ENCODE peak calls at places on chromosomes 2 and 18, in ten cellular contexts. E, V, T, K, F, Z, Q, X, P and D are unnamed samples.

GRCh38 chr2:127811397-127811860 is 458 bp upstream of the WDR33 start:
- DNase-seq in E (no peak), V (no peak), T (peak), K (no peak), F (no peak), Z (no peak), Q (peak), X (no peak), P (no peak), D (no peak)

GRCh38 chr18:2139676-2140075 is 431.6 kb downstream of the METTL4 start:
- DNase-seq in E (peak), V (no peak), T (no peak), K (peak), F (no peak), Z (no peak), Q (no peak), X (no peak), P (no peak), D (peak)

GRCh38 chr18:39134255-39134654 is 1568.7 kb upstream of the CELF4 start:
- DNase-seq in E (no peak), V (no peak), T (no peak), K (no peak), F (no peak), Z (no peak), Q (no peak), X (no peak), P (no peak), D (no peak)

GRCh38 chr2:174535757-174536703 is 49.2 kb upstream of the GPR155 start:
- DNase-seq in E (no peak), V (no peak), T (no peak), K (no peak), F (no peak), Z (no peak), Q (no peak), X (no peak), P (no peak), D (no peak)

GRCh38 chr2:71498261-71498701 is 44.9 kb downstream of the DYSF start:
- DNase-seq in E (peak), V (peak), T (no peak), K (peak), F (peak), Z (no peak), Q (peak), X (peak), P (peak), D (peak)

GRCh38 chr2:30141136-30141535 is 5.7 kb upstream of the YPEL5 start:
- DNase-seq in E (no peak), V (no peak), T (no peak), K (no peak), F (no peak), Z (no peak), Q (no peak), X (no peak), P (no peak), D (no peak)

GRCh38 chr2:68190991-68191731 is 33.5 kb downstream of the PNO1 start:
- DNase-seq in E (peak), V (peak), T (no peak), K (peak), F (peak), Z (no peak), Q (no peak), X (peak), P (peak), D (peak)

GRCh38 chr2:73701968-73702665 is 35.0 kb downstream of the TPRKB start:
- DNase-seq in E (no peak), V (no peak), T (peak), K (no peak), F (no peak), Z (no peak), Q (no peak), X (peak), P (no peak), D (no peak)

GRCh38 chr2:63692002-63692606 is 103.3 kb downstream of the MDH1 start:
- DNase-seq in E (peak), V (peak), T (peak), K (peak), F (peak), Z (no peak), Q (peak), X (peak), P (peak), D (peak)

GRCh38 chr2:240948905-240949790 is 43.0 kb downstream of the CROCC2 start:
- DNase-seq in E (no peak), V (no peak), T (no peak), K (no peak), F (no peak), Z (peak), Q (peak), X (no peak), P (no peak), D (no peak)

GRCh38 chr2:216777637-216778273 is 82.1 kb downstream of the TNP1 start:
- DNase-seq in E (peak), V (peak), T (no peak), K (peak), F (peak), Z (no peak), Q (peak), X (peak), P (peak), D (no peak)

GRCh38 chr2:151553-152328 is 105.4 kb upstream of the FAM110C start:
- DNase-seq in E (no peak), V (no peak), T (no peak), K (no peak), F (no peak), Z (no peak), Q (no peak), X (no peak), P (no peak), D (no peak)

GRCh38 chr2:53403836-53404413 is 363.7 kb upstream of the CHAC2 start:
- DNase-seq in E (peak), V (peak), T (no peak), K (peak), F (peak), Z (no peak), Q (no peak), X (no peak), P (peak), D (no peak)

GRCh38 chr2:185984670-185985069 is 246.1 kb downstream of the FSIP2 start:
- DNase-seq in E (peak), V (no peak), T (no peak), K (peak), F (no peak), Z (no peak), Q (no peak), X (no peak), P (peak), D (no peak)

GRCh38 chr2:230429513-230429912 is 13.5 kb downstream of the SP100 start:
- DNase-seq in E (no peak), V (no peak), T (no peak), K (no peak), F (no peak), Z (no peak), Q (no peak), X (no peak), P (no peak), D (no peak)

GRCh38 chr2:109031481-109032228 is 42.6 kb upstream of the EDAR start:
- DNase-seq in E (peak), V (peak), T (peak), K (peak), F (no peak), Z (no peak), Q (no peak), X (peak), P (peak), D (no peak)

GRCh38 chr2:45964226-45964841 is 312.9 kb downstream of the PRKCE start:
- DNase-seq in E (peak), V (peak), T (peak), K (peak), F (peak), Z (peak), Q (no peak), X (peak), P (peak), D (peak)

GRCh38 chr2:67002618-67003371 is 394.3 kb upstream of the ETAA1 start:
- DNase-seq in E (no peak), V (no peak), T (no peak), K (no peak), F (no peak), Z (no peak), Q (no peak), X (no peak), P (no peak), D (no peak)

GRCh38 chr2:37283207-37283606 is 41.4 kb downstream of the PRKD3 start:
- DNase-seq in E (peak), V (peak), T (no peak), K (peak), F (no peak), Z (no peak), Q (peak), X (no peak), P (peak), D (peak)

GRCh38 chr18:11147371-11147860 is 2.0 kb downstream of the PIEZO2 start:
- DNase-seq in E (peak), V (no peak), T (no peak), K (peak), F (no peak), Z (no peak), Q (no peak), X (no peak), P (no peak), D (no peak)

GRCh38 chr18:59264136-59264571 is 9.1 kb downstream of the RAX start:
- DNase-seq in E (no peak), V (no peak), T (no peak), K (no peak), F (no peak), Z (no peak), Q (peak), X (no peak), P (no peak), D (no peak)

GRCh38 chr18:59266019-59266369 is 7.3 kb downstream of the RAX start:
- DNase-seq in E (no peak), V (no peak), T (no peak), K (no peak), F (no peak), Z (no peak), Q (peak), X (no peak), P (no peak), D (no peak)

GRCh38 chr18:59264651-59265245 is 8.5 kb downstream of the RAX start:
- DNase-seq in E (no peak), V (no peak), T (no peak), K (no peak), F (no peak), Z (no peak), Q (peak), X (no peak), P (no peak), D (no peak)

GRCh38 chr18:59266459-59266858 is 6.8 kb downstream of the RAX start:
- DNase-seq in E (no peak), V (no peak), T (no peak), K (no peak), F (no peak), Z (no peak), Q (peak), X (no peak), P (no peak), D (no peak)

DNA sequence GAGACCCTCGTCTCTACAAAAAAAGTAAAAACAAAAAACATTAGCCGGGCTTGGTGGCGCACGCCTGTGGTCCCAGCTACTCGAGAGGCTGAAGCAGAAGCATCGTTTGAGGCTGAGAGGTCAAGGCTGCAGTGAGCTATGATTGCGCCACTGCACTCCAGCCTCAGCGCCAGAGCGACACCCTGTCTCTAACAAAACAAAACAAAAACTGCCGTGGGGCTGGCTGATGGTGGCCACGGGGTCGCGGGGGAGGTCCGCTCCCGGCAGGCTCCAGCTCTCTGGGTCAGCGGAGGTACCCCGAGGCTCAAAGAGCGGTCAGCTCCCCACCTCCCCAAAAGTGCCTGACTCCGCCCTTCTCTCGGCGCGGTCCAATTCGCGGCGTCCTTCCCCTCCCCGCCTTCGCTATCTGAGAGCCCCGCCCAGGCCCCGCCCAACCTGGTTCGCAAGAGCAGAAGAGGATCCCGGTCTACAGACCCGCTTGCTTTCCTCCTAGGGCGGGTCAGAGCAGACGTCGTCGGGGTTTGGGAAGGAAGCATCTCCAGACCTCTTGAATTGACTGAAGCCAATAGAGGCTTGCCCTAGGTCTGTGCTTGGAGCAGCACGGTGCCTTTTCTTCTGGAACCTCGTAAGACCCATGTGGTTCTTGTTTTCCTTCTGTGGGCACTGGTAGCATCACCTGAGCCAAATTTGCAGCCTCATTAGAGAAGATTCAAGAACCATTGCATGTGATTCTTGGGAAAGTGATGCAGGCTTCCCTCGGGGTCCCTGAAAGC is 7.8 kb downstream of the RAX start:
- DNase-seq in E (no peak), V (no peak), T (no peak), K (no peak), F (no peak), Z (no peak), Q (peak), X (no peak), P (no peak), D (no peak)
- H3K4me3 ChIP-seq in E (no peak), V (no peak), T (peak), K (no peak), F (no peak), Z (no peak), Q (no peak), X (no peak), P (peak), D (peak)

GRCh38 chr18:6203791-6204190 is 210.9 kb downstream of the L3MBTL4 start:
- DNase-seq in E (no peak), V (no peak), T (no peak), K (no peak), F (no peak), Z (no peak), Q (no peak), X (no peak), P (no peak), D (no peak)

GRCh38 chr18:6202861-6203260 is 211.8 kb downstream of the L3MBTL4 start:
- DNase-seq in E (no peak), V (no peak), T (no peak), K (no peak), F (no peak), Z (no peak), Q (no peak), X (no peak), P (no peak), D (no peak)

GRCh38 chr18:6198585-6198984 is 216.1 kb downstream of the L3MBTL4 start:
- DNase-seq in E (no peak), V (no peak), T (no peak), K (no peak), F (no peak), Z (no peak), Q (no peak), X (no peak), P (no peak), D (no peak)

GRCh38 chr18:6200375-6200774 is 214.3 kb downstream of the L3MBTL4 start:
- DNase-seq in E (no peak), V (no peak), T (no peak), K (no peak), F (no peak), Z (no peak), Q (no peak), X (no peak), P (no peak), D (no peak)

DNA sequence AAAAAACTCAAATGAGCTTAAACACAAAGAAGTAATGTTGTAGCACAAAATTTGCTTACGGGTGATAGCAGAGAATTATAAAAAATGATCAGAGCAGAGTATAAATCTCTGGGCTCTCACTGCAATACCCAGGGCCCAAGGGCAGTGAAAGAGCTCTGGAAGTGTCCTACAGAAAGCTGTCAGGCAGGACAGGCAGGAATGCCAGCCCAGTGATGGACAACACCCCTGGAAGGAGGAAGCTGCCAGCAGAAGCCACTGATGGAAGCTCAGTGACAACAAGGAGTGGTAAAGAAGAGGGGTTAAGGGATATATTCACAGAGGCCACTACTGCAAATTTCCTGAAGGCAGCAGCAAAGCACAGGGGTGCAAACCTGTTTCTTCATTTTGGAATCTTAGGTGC is 214.9 kb downstream of the L3MBTL4 start:
- DNase-seq in E (no peak), V (no peak), T (no peak), K (no peak), F (no peak), Z (no peak), Q (no peak), X (no peak), P (no peak), D (no peak)
- TF ChIP-seq CTCF in E (no peak), V (no peak), T (no peak), K (no peak), F (no peak), Z (no peak), Q (no peak), X (no peak), P (no peak), D (no peak)

DNA sequence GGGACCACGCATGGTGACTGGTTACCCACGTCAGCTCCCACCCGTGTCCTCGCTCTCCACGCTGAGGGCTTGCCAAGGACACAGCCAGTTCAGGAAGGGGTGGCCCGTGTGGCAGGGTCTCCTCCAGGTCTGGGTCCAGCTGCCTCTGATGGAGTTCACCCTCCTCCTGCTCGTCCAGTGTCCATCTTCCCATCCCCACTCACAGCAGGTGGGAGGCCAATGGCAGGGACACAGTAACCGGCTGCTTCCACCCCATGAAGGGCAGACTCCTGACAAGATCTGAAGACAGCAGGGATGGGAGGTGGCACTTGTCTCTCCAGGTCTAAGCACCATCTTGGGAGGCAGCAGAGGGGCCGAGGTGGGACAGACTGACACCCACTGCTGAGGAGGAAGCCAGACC is 106.4 kb downstream of the NDUFA10 start:
- DNase-seq in E (no peak), V (no peak), T (peak), K (no peak), F (no peak), Z (no peak), Q (peak), X (no peak), P (no peak), D (no peak)
- H3K4me3 ChIP-seq in E (no peak), V (no peak), T (no peak), K (no peak), F (no peak), Z (no peak), Q (no peak), X (no peak), P (no peak), D (no peak)

GRCh38 chr18:79935499-79935898 is 16.0 kb downstream of the SLC66A2 start:
- DNase-seq in E (no peak), V (no peak), T (peak), K (no peak), F (no peak), Z (peak), Q (no peak), X (no peak), P (no peak), D (no peak)

GRCh38 chr18:79935098-79935480 is 16.4 kb downstream of the SLC66A2 start:
- DNase-seq in E (no peak), V (no peak), T (peak), K (no peak), F (no peak), Z (peak), Q (peak), X (no peak), P (no peak), D (no peak)

GRCh38 chr18:79932907-79933306 is 18.5 kb downstream of the SLC66A2 start:
- DNase-seq in E (no peak), V (no peak), T (no peak), K (no peak), F (no peak), Z (no peak), Q (no peak), X (no peak), P (no peak), D (no peak)

GRCh38 chr18:79934311-79935097 is 16.9 kb downstream of the SLC66A2 start:
- DNase-seq in E (no peak), V (no peak), T (peak), K (peak), F (no peak), Z (peak), Q (no peak), X (peak), P (no peak), D (no peak)

GRCh38 chr18:79933765-79934164 is 17.7 kb downstream of the SLC66A2 start:
- DNase-seq in E (no peak), V (no peak), T (peak), K (peak), F (no peak), Z (peak), Q (no peak), X (peak), P (peak), D (peak)
- TF ChIP-seq CTCF in E (peak), V (no peak), T (no peak), K (peak), F (no peak), Z (no peak), Q (no peak), X (peak), P (peak), D (peak)

DNA sequence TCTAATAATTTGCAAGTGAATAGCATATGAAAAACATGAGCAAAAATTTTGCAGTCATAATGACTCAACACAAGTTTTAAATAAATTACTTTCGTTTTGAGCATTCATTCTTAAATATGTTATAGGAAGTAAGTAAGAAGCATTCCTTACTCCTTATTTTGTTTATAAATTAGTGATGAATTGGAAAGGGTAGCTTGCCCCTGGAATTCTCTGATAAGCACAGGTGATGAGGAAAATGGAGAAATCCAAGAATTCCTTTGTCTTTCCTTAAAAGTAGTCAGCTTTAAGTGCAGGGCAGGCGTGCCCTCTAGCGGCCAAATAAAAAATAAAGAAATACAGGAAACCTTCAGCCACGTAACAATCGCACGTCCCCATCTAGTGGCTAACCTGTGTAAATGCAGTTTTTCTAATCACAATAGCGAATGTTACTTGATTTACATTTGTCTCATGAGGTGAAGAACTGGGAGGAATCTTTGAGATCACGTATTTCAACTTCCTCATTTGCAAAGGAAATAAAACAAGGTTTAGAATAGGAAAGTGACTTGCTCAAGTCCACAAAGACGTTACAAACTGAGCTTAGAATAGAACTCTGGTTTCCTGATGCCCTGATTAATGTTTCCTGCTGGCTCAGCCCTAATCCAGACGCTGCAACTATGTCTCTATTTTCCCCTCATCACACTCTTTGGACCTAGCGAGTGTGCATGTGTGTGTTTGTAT is 47.2 kb upstream of the ZNG1B start:
- DNase-seq in E (peak), V (peak), T (peak), K (peak), F (peak), Z (peak), Q (peak), X (peak), P (peak), D (peak)
- H3K4me3 ChIP-seq in E (no peak), V (peak), T (no peak), K (no peak), F (no peak), Z (peak), Q (peak), X (no peak), P (no peak), D (no peak)

GRCh38 chr2:208392300-208392699 is 14.3 kb upstream of the PTH2R start:
- DNase-seq in E (no peak), V (no peak), T (no peak), K (peak), F (no peak), Z (no peak), Q (no peak), X (peak), P (no peak), D (no peak)
- TF ChIP-seq CTCF in E (no peak), V (peak), T (no peak), K (peak), F (peak), Z (no peak), Q (peak), X (peak), P (peak), D (peak)